ENCODE peak calls at places on chromosomes 12 and 14, in four cellular contexts. H, W, Q and O are unnamed samples.

GRCh38 chr14:56686416-56686815 is 106.8 kb downstream of the TMEM260 start:
- DNase-seq in H (peak), Q (peak), W (no peak), O (no peak)

GRCh38 chr12:105237671-105238070 is 1.7 kb upstream of the APPL2 start:
- DNase-seq in H (no peak), W (no peak), Q (no peak), O (no peak)

GRCh38 chr14:91202234-91202974 is 42.1 kb downstream of the GPR68 start:
- DNase-seq in W (no peak), Q (peak), H (peak), O (peak)

GRCh38 chr12:115943630-115944391 is 333.7 kb downstream of the MED13L start:
- DNase-seq in H (no peak), W (no peak), Q (no peak), O (peak)

GRCh38 chr12:122282066-122282465 is 15.8 kb upstream of the VPS33A start:
- DNase-seq in Q (peak), H (no peak), W (no peak), O (no peak)

GRCh38 chr14:94451091-94451751 is 1.4 kb downstream of the SERPINA11 start:
- DNase-seq in Q (peak), W (no peak), H (no peak), O (no peak)

GRCh38 chr12:63151898-63152700 is 1.1 kb upstream of the AVPR1A start:
- DNase-seq in Q (peak), W (peak), H (peak), O (no peak)

GRCh38 chr12:40668095-40668494 is 24.1 kb upstream of the CNTN1 start:
- DNase-seq in Q (no peak), H (no peak), W (no peak), O (no peak)

GRCh38 chr14:74963705-74964271 is 8.4 kb upstream of the PGF start:
- DNase-seq in W (no peak), Q (no peak), H (no peak), O (peak)

GRCh38 chr12:6980075-6980474 is 9.4 kb downstream of the EMG1 start:
- DNase-seq in Q (no peak), H (no peak), W (no peak), O (no peak)

GRCh38 chr14:76775695-76776305 is 14.5 kb downstream of the VASH1 start:
- DNase-seq in W (no peak), H (no peak), Q (no peak), O (no peak)

GRCh38 chr12:54304187-54304810 is 3.5 kb upstream of the NFE2 start:
- DNase-seq in W (no peak), Q (no peak), H (peak), O (peak)

GRCh38 chr12:130074661-130075406 is 87.4 kb upstream of the FZD10 start:
- DNase-seq in W (no peak), H (no peak), Q (no peak), O (no peak)

GRCh38 chr12:108029081-108029790 is 99.9 kb upstream of the WSCD2 start:
- DNase-seq in Q (no peak), H (no peak), W (no peak), O (no peak)

GRCh38 chr14:103836976-103837725 is 10.2 kb downstream of the PPP1R13B start:
- DNase-seq in Q (no peak), W (no peak), H (no peak), O (no peak)

GRCh38 chr14:72617391-72618011 is 276.4 kb downstream of the DPF3 start:
- DNase-seq in W (no peak), Q (peak), H (peak), O (peak)

GRCh38 chr12:41983896-41984295 is 160.8 kb downstream of the GXYLT1 start:
- DNase-seq in Q (no peak), W (no peak), H (no peak), O (no peak)

GRCh38 chr12:104578453-104578852 is 121.7 kb downstream of the CHST11 start:
- DNase-seq in H (no peak), Q (peak), W (no peak), O (no peak)

GRCh38 chr12:28872654-28873268 is 276.3 kb upstream of the FAR2 start:
- DNase-seq in Q (peak), H (peak), W (peak), O (no peak)

GRCh38 chr14:68463705-68464104 is 329.2 kb downstream of the ZFP36L1 start:
- DNase-seq in Q (no peak), H (no peak), W (no peak), O (no peak)

GRCh38 chr12:38586652-38587219 is 270.2 kb downstream of the ALG10B start:
- DNase-seq in H (no peak), Q (no peak), W (no peak), O (no peak)

GRCh38 chr12:113049976-113050742 is 6.4 kb upstream of the DTX1 start:
- DNase-seq in H (no peak), Q (peak), W (no peak), O (no peak)

GRCh38 chr12:106140223-106140986 is 1.7 kb upstream of the NUAK1 start:
- DNase-seq in H (no peak), Q (peak), W (no peak), O (peak)

GRCh38 chr12:68317047-68317667 is 15.0 kb downstream of the MDM1 start:
- DNase-seq in W (peak), H (peak), Q (peak), O (no peak)

GRCh38 chr14:27927519-27927918 is 839.1 kb upstream of the FOXG1 start:
- DNase-seq in W (no peak), H (no peak), Q (no peak), O (no peak)

GRCh38 chr14:60002819-60003492 is 83.0 kb downstream of the LRRC9 start:
- DNase-seq in Q (no peak), H (peak), W (no peak), O (peak)

GRCh38 chr12:101685121-101685520 is 12.3 kb upstream of the CHPT1 start:
- DNase-seq in H (no peak), W (no peak), Q (no peak), O (no peak)

GRCh38 chr12:24679135-24679534 is 269.8 kb downstream of the BCAT1 start:
- DNase-seq in H (no peak), W (no peak), Q (peak), O (no peak)

GRCh38 chr12:50104614-50105366 is 982 bp downstream of the GPD1 start:
- DNase-seq in H (no peak), W (no peak), Q (no peak), O (peak)

GRCh38 chr12:77079631-77080030 is 14.3 kb upstream of the E2F7 start:
- DNase-seq in W (no peak), Q (no peak), H (no peak), O (no peak)

GRCh38 chr14:77124345-77125274 is 17.0 kb downstream of the ZDHHC22 start:
- DNase-seq in Q (peak), W (no peak), H (no peak), O (peak)

GRCh38 chr12:118060301-118061010 is 523 bp downstream of the WSB2 start:
- DNase-seq in H (peak), W (no peak), Q (peak), O (peak)

GRCh38 chr12:106030210-106031175 is 108.3 kb downstream of the NUAK1 start:
- DNase-seq in Q (no peak), H (no peak), W (peak), O (no peak)

GRCh38 chr14:70123796-70124195 is 65.0 kb downstream of the SLC8A3 start:
- DNase-seq in Q (no peak), H (no peak), W (no peak), O (no peak)

GRCh38 chr12:46921048-46921753 is 95.4 kb upstream of the SLC38A4 start:
- DNase-seq in W (no peak), Q (no peak), H (no peak), O (no peak)

GRCh38 chr14:75254901-75255300 is 23.7 kb upstream of the FOS start:
- DNase-seq in Q (peak), H (no peak), W (no peak), O (no peak)

GRCh38 chr12:133058203-133059125 is 21.2 kb downstream of the ZNF84 start:
- DNase-seq in Q (no peak), W (no peak), H (no peak), O (no peak)

GRCh38 chr12:125340791-125341190 is 275.6 kb downstream of the AACS start:
- DNase-seq in W (no peak), Q (no peak), H (peak), O (no peak)

DNA sequence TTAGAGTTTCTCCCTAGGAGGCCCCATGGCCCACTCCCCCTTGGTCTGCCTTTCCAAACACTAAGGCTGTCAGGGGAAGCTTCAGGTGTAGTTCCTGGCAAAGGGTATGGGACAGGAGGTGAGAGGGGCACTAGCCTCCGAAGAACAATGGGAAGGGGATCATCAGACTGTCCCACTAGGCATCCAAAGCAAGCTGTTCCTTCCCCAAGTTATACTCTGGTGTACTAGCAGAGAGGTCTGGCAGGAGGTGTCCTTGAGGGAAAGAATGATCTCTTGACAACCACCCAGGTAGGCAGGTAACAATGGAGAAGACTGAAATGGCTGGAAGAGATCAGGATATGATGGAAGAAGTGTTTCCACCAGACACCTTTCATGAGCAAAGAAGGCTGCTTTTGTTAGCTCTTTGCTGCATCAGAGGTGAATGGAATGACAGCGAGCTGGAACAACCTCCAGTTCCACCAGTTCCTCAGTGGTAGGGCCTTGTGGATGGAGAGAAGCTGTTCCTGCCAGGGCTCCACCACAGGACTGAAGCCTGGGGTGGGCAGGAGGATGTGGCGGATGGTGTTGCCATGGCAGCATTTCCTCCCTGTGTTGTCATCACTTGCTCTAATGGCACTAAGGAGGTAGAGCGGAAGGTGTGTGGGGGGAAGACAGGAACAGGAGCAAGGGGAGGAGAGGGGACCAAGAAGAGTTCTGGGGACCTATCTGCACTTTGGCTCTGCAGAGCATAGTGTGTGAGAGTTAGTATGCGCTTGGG is 2.3 kb upstream of the AGAP2 start:
- DNase-seq in H (no peak), W (peak), Q (no peak), O (no peak)
- H3K4me3 ChIP-seq in H (no peak), W (peak), Q (no peak), O (no peak)

GRCh38 chr14:73863209-73863608 is 11.6 kb downstream of the PTGR2 start:
- DNase-seq in W (no peak), Q (no peak), H (no peak), O (no peak)

GRCh38 chr14:73861060-73861459 is 9.4 kb downstream of the PTGR2 start:
- DNase-seq in W (no peak), H (no peak), Q (no peak), O (no peak)

GRCh38 chr14:73865536-73866113 is 14.0 kb downstream of the PTGR2 start:
- DNase-seq in Q (no peak), H (no peak), W (no peak), O (no peak)

DNA sequence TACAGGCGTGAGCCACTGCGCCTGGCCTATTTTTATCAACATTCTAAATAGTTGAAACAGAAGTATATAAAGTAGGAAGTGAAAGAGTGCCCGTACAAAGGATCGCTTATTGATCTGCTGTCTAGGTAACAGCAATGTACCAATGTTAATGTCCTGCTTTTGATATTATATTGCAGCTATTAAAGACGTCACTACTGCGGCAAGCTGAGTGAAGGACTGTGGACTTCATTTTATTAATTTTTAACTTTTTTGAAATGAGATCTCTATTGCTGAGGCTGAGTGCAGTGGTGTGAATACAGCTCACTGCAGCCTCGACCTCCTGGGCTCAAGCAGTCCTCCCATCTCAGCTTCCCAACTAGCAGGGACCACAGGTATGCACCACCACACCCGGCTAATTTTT is 10.8 kb downstream of the PTGR2 start:
- DNase-seq in Q (no peak), H (no peak), W (no peak), O (no peak)
- H3K4me3 ChIP-seq in Q (no peak), H (no peak), W (no peak), O (no peak)

GRCh38 chr12:14782756-14783155 is 20.5 kb downstream of the WBP11 start:
- DNase-seq in Q (no peak), H (no peak), W (no peak), O (no peak)

GRCh38 chr12:14779834-14780233 is 23.4 kb downstream of the WBP11 start:
- DNase-seq in Q (no peak), H (no peak), W (no peak), O (no peak)

GRCh38 chr12:14781563-14781962 is 21.7 kb downstream of the WBP11 start:
- DNase-seq in H (no peak), W (no peak), Q (no peak), O (no peak)

GRCh38 chr12:14777271-14777670 is 26.0 kb downstream of the WBP11 start:
- DNase-seq in Q (peak), W (no peak), H (no peak), O (no peak)

GRCh38 chr12:14780851-14781250 is 22.4 kb downstream of the WBP11 start:
- DNase-seq in H (no peak), Q (no peak), W (no peak), O (no peak)
- H3K4me3 ChIP-seq in H (no peak), Q (no peak), W (no peak), O (no peak)

GRCh38 chr14:37600880-37601741 is 5.7 kb downstream of the TTC6 start:
- DNase-seq in W (no peak), H (no peak), Q (no peak), O (no peak)

GRCh38 chr14:37601849-37602248 is 6.4 kb downstream of the TTC6 start:
- DNase-seq in W (no peak), Q (no peak), H (no peak), O (no peak)

GRCh38 chr14:37598973-37599526 is 3.6 kb downstream of the TTC6 start:
- DNase-seq in Q (peak), H (no peak), W (no peak), O (no peak)

GRCh38 chr14:37598085-37598972 is 2.9 kb downstream of the TTC6 start:
- DNase-seq in W (no peak), Q (peak), H (no peak), O (no peak)

GRCh38 chr14:37599527-37600368 is 4.3 kb downstream of the TTC6 start:
- DNase-seq in H (no peak), Q (peak), W (no peak), O (no peak)
- H3K4me3 ChIP-seq in H (no peak), Q (peak), W (no peak), O (peak)